ENCODE peak calls at places on chromosomes 2 and 18, in eight cellular contexts. K, C, N, M, S, W, T and Y are unnamed samples.

GRCh38 chr2:181106789-181107418 is 126.5 kb downstream of the UBE2E3 start:
- DNase-seq in T (no peak), C (no peak), M (no peak), S (peak; percentile 75), N (no peak), K (no peak), W (no peak), Y (no peak)

GRCh38 chr2:151793123-151793522 is 35.1 kb downstream of the ARL5A start:
- DNase-seq in K (no peak), W (no peak), N (no peak), M (no peak), T (no peak), C (no peak), S (no peak), Y (no peak)

GRCh38 chr2:231059756-231060155 is 3.1 kb downstream of the PSMD1 start:
- DNase-seq in T (no peak), M (no peak), K (no peak), W (no peak), C (no peak), N (no peak), S (no peak), Y (no peak)

GRCh38 chr2:11703700-11704099 is 33.7 kb upstream of the NTSR2 start:
- DNase-seq in C (no peak), W (no peak), T (no peak), S (no peak), M (no peak), N (no peak), K (no peak), Y (no peak)

GRCh38 chr2:204110250-204111183 is 174.0 kb downstream of the ICOS start:
- DNase-seq in T (peak; percentile 49), N (no peak), M (no peak), W (no peak), C (no peak), K (no peak), S (no peak), Y (no peak)

GRCh38 chr18:79353238-79353637 is 42.5 kb upstream of the NFATC1 start:
- DNase-seq in C (no peak), M (no peak), N (no peak), K (no peak), W (no peak), T (no peak), S (no peak), Y (no peak)

GRCh38 chr2:199431748-199432213 is 26.0 kb downstream of the SATB2 start:
- DNase-seq in S (no peak), M (no peak), C (no peak), N (no peak), T (no peak), W (no peak), K (no peak), Y (no peak)

GRCh38 chr2:42230891-42231290 is 61.7 kb downstream of the EML4 start:
- DNase-seq in N (no peak), T (no peak), C (no peak), W (no peak), K (no peak), M (no peak), S (no peak), Y (no peak)

GRCh38 chr18:79200546-79201268 is 131.5 kb downstream of the ATP9B start:
- DNase-seq in K (peak; percentile 96), T (peak; percentile 30), N (peak; percentile 79), S (peak; percentile 21), C (peak; percentile 76), M (peak; percentile 92), W (no peak), Y (no peak)

GRCh38 chr2:232568161-232568560 is 17.7 kb downstream of the EIF4E2 start:
- DNase-seq in S (peak; percentile 78), C (no peak), K (no peak), N (no peak), W (no peak), T (no peak), M (no peak), Y (peak; percentile 30)

GRCh38 chr2:149894226-149894625 is 306.7 kb upstream of the MMADHC start:
- DNase-seq in T (no peak), N (no peak), M (no peak), K (no peak), S (no peak), C (no peak), W (no peak), Y (no peak)

DNA sequence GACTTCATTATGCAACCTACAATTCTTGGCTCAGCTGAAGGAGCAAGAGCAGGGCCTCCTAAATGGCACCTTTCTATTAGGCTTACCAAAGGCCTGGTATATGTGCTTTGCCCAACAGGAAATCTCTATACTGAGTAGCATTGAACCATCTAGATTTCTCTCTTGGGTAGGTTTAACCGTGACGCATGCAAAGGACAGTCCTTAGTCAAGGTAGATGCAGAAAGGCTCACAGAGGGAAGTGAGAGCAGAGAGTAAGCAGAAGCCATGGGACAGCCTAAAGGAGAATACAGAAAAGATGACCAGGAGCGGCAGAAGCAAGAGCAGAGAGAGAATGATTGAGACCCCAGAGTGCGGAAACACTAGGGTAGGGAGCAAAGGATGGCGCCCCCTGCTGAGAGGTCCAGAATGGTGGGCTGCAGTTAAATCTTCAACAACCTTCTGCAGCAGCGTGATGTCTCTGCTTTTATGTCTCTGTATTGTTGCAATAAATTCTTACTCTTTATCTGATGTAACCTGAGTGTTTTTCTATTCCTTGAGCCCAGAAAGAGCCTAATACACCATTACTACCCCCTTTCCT is 4.7 kb upstream of the OSBPL1A start:
- DNase-seq in M (no peak), K (no peak), W (no peak), N (no peak), T (no peak), C (no peak), S (no peak), Y (no peak)
- TF ChIP-seq CTCF in M (no peak), K (no peak), W (no peak), N (no peak), T (no peak), C (no peak), S (no peak), Y (peak; percentile 26)

GRCh38 chr2:237743561-237744269 is 54.9 kb upstream of the RBM44 start:
- DNase-seq in W (no peak), N (no peak), C (no peak), S (peak; percentile 30), M (no peak), K (no peak), T (no peak), Y (peak; percentile 35)
- TF ChIP-seq CTCF in W (no peak), N (peak; percentile 34), C (peak; percentile 48), S (peak; percentile 9), M (no peak), K (no peak), T (peak; percentile 19), Y (no peak)

GRCh38 chr2:121043061-121043826 is 241.8 kb downstream of the TFCP2L1 start:
- DNase-seq in M (no peak), K (no peak), C (no peak), W (no peak), S (no peak), T (no peak), N (no peak), Y (no peak)

GRCh38 chr2:121046335-121046734 is 238.7 kb downstream of the TFCP2L1 start:
- DNase-seq in T (no peak), N (no peak), M (no peak), K (no peak), C (no peak), S (no peak), W (no peak), Y (no peak)

GRCh38 chr2:121045245-121045644 is 239.8 kb downstream of the TFCP2L1 start:
- DNase-seq in K (no peak), M (no peak), N (no peak), S (no peak), C (no peak), W (no peak), T (no peak), Y (no peak)

GRCh38 chr2:121043827-121044222 is 241.2 kb downstream of the TFCP2L1 start:
- DNase-seq in S (no peak), K (no peak), M (no peak), T (no peak), N (no peak), W (no peak), C (no peak), Y (no peak)

DNA sequence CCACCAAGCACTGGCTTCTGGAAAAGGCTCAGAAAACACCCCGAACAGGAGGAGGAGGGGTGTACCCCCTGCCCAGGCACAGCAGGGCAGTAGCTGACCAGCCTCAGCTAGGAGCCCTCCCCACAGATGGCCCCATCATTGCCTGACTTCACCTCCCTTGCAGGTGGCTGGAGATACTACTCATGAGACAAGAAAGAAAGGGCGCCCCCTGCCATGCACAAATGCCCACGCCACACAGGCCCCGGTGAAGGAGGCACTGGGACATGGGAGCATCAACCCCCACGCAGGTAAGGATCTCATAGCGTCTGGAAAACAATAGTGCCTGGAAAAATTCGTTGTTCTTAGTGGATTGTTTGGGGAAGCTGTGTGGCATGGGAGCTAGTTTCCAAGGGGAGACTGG is 240.6 kb downstream of the TFCP2L1 start:
- DNase-seq in N (no peak), K (no peak), C (no peak), S (no peak), W (no peak), T (no peak), M (no peak), Y (no peak)
- TF ChIP-seq CTCF in N (no peak), K (no peak), C (no peak), S (no peak), W (no peak), T (peak; percentile 12), M (no peak), Y (peak; percentile 12)

GRCh38 chr2:26645792-26646191 is 4.6 kb upstream of the CIB4 start:
- DNase-seq in S (no peak), M (no peak), C (no peak), N (no peak), T (no peak), W (peak; percentile 54), K (no peak), Y (no peak)

GRCh38 chr2:26647981-26648380 is 6.8 kb upstream of the CIB4 start:
- DNase-seq in T (no peak), M (no peak), K (peak; percentile 21), W (peak; percentile 31), C (no peak), S (no peak), N (no peak), Y (no peak)

GRCh38 chr2:26649322-26649721 is 8.2 kb upstream of the CIB4 start:
- DNase-seq in T (no peak), W (peak; percentile 43), C (no peak), K (peak; percentile 49), N (no peak), S (no peak), M (no peak), Y (no peak)

GRCh38 chr2:26648516-26648915 is 7.3 kb upstream of the CIB4 start:
- DNase-seq in T (no peak), C (no peak), M (no peak), S (no peak), W (no peak), K (peak; percentile 31), N (no peak), Y (no peak)

DNA sequence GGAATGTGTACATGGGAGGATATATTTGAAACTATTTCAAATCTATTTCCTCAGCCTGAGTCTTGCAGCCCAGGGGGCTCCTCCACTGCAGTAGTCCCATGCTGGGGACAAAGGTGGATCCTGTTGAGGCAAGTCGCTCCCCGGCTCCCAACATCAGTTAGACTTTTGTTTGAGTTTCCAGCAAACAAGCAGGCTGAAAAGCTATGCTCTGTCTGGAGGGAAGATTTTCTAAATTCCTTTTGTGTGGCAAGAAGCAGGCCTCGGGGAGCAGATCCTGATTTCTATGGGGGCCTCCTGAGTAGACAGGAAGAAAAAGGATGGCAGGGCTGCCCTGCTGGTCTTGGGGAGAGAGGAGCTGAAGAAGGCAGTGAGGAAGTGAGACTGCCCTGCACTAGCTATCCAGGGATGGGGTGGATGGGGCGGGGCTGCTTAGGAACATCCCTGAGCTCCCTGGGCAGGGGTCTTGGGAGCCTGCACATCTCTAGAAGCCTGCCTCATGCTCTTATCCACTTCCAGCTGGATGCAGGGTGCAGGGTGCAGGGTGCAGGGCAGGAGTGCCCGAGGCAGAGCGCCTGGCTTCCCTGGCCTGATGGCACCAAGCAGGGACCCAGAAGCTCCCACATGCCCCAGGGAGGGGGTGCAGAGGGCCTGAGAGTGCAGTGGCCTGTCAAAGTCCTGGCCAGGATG is 6.0 kb upstream of the CIB4 start:
- DNase-seq in N (no peak), M (no peak), W (peak; percentile 53), S (no peak), C (no peak), K (peak; percentile 53), T (no peak), Y (no peak)
- TF ChIP-seq CTCF in N (no peak), M (no peak), W (no peak), S (no peak), C (no peak), K (no peak), T (no peak), Y (no peak)